ENCODE peak calls at places on chromosomes 5 and 9, in ten cellular contexts. One of them, this sample, is unnamed.

GRCh38 chr5:120749737-120750136 is 285.6 kb downstream of the PRR16 start:
- DNase-seq in activated CD8-positive, alpha-beta T cell treated with anti-CD3 and anti-CD28 coated beads for 36 hours: no peak
- DNase-seq in neuronal stem cell: no peak
- DNase-seq in dermis microvascular lymphatic vessel endothelial cell: no peak
- DNase-seq in AG10803: no peak
- DNase-seq in choroid plexus epithelial cell: no peak
- DNase-seq in activated gamma-delta T cell treated with Interleukin-2 at 50 U/mL for 16 hours: no peak
- DNase-seq in HFF-Myc: no peak
- DNase-seq in NCI-H1105 treated with DMSO at 0.1 percent for 48 hours: no peak
- DNase-seq in germinal center: no peak
- DNase-seq in this sample: no peak

GRCh38 chr5:66807743-66808142 is 211.6 kb downstream of the MAST4 start:
- DNase-seq in activated CD8-positive, alpha-beta T cell treated with anti-CD3 and anti-CD28 coated beads for 36 hours: no peak
- DNase-seq in neuronal stem cell: no peak
- DNase-seq in dermis microvascular lymphatic vessel endothelial cell: peak; percentile 50
- DNase-seq in AG10803: peak; percentile 50
- DNase-seq in choroid plexus epithelial cell: peak; percentile 73
- DNase-seq in activated gamma-delta T cell treated with Interleukin-2 at 50 U/mL for 16 hours: no peak
- DNase-seq in HFF-Myc: peak; percentile 32
- DNase-seq in NCI-H1105 treated with DMSO at 0.1 percent for 48 hours: peak; percentile 13
- DNase-seq in germinal center: no peak
- DNase-seq in this sample: peak; percentile 2

GRCh38 chr9:96209407-96210031 is 92.5 kb downstream of the HSD17B3 start:
- DNase-seq in activated CD8-positive, alpha-beta T cell treated with anti-CD3 and anti-CD28 coated beads for 36 hours: no peak
- DNase-seq in neuronal stem cell: no peak
- DNase-seq in dermis microvascular lymphatic vessel endothelial cell: no peak
- DNase-seq in AG10803: peak; percentile 84
- DNase-seq in choroid plexus epithelial cell: peak; percentile 40
- DNase-seq in activated gamma-delta T cell treated with Interleukin-2 at 50 U/mL for 16 hours: no peak
- DNase-seq in HFF-Myc: no peak
- DNase-seq in NCI-H1105 treated with DMSO at 0.1 percent for 48 hours: no peak
- DNase-seq in germinal center: no peak
- DNase-seq in this sample: peak; percentile 19

GRCh38 chr5:5303242-5303641 is 119.2 kb upstream of the ICE1 start:
- DNase-seq in activated CD8-positive, alpha-beta T cell treated with anti-CD3 and anti-CD28 coated beads for 36 hours: no peak
- DNase-seq in neuronal stem cell: no peak
- DNase-seq in dermis microvascular lymphatic vessel endothelial cell: no peak
- DNase-seq in AG10803: no peak
- DNase-seq in choroid plexus epithelial cell: no peak
- DNase-seq in activated gamma-delta T cell treated with Interleukin-2 at 50 U/mL for 16 hours: no peak
- DNase-seq in HFF-Myc: no peak
- DNase-seq in NCI-H1105 treated with DMSO at 0.1 percent for 48 hours: no peak
- DNase-seq in germinal center: no peak
- DNase-seq in this sample: no peak

GRCh38 chr5:59335544-59335943 is 558.0 kb downstream of the PDE4D start:
- DNase-seq in activated CD8-positive, alpha-beta T cell treated with anti-CD3 and anti-CD28 coated beads for 36 hours: no peak
- DNase-seq in neuronal stem cell: no peak
- DNase-seq in dermis microvascular lymphatic vessel endothelial cell: no peak
- DNase-seq in AG10803: no peak
- DNase-seq in choroid plexus epithelial cell: peak; percentile 54
- DNase-seq in activated gamma-delta T cell treated with Interleukin-2 at 50 U/mL for 16 hours: no peak
- DNase-seq in HFF-Myc: no peak
- DNase-seq in NCI-H1105 treated with DMSO at 0.1 percent for 48 hours: no peak
- DNase-seq in germinal center: no peak
- DNase-seq in this sample: no peak

GRCh38 chr5:8457187-8458037 is 588.5 kb downstream of the MTRR start:
- DNase-seq in activated CD8-positive, alpha-beta T cell treated with anti-CD3 and anti-CD28 coated beads for 36 hours: peak; percentile 85
- DNase-seq in neuronal stem cell: no peak
- DNase-seq in dermis microvascular lymphatic vessel endothelial cell: peak; percentile 78
- DNase-seq in AG10803: peak; percentile 99
- DNase-seq in choroid plexus epithelial cell: peak; percentile 99
- DNase-seq in activated gamma-delta T cell treated with Interleukin-2 at 50 U/mL for 16 hours: peak; percentile 70
- DNase-seq in HFF-Myc: peak; percentile 67
- DNase-seq in NCI-H1105 treated with DMSO at 0.1 percent for 48 hours: peak; percentile 98
- DNase-seq in germinal center: peak; percentile 88
- DNase-seq in this sample: peak; percentile 98

GRCh38 chr9:93675336-93676150 is 99.2 kb downstream of the PHF2 start:
- DNase-seq in activated CD8-positive, alpha-beta T cell treated with anti-CD3 and anti-CD28 coated beads for 36 hours: no peak
- DNase-seq in neuronal stem cell: no peak
- DNase-seq in dermis microvascular lymphatic vessel endothelial cell: no peak
- DNase-seq in AG10803: no peak
- DNase-seq in choroid plexus epithelial cell: no peak
- DNase-seq in activated gamma-delta T cell treated with Interleukin-2 at 50 U/mL for 16 hours: peak; percentile 2
- DNase-seq in HFF-Myc: no peak
- DNase-seq in NCI-H1105 treated with DMSO at 0.1 percent for 48 hours: no peak
- DNase-seq in germinal center: no peak
- DNase-seq in this sample: no peak

GRCh38 chr5:60395712-60396329 is 304.1 kb downstream of the DEPDC1B start:
- DNase-seq in activated CD8-positive, alpha-beta T cell treated with anti-CD3 and anti-CD28 coated beads for 36 hours: no peak
- DNase-seq in neuronal stem cell: no peak
- DNase-seq in dermis microvascular lymphatic vessel endothelial cell: no peak
- DNase-seq in AG10803: no peak
- DNase-seq in choroid plexus epithelial cell: peak; percentile 7
- DNase-seq in activated gamma-delta T cell treated with Interleukin-2 at 50 U/mL for 16 hours: no peak
- DNase-seq in HFF-Myc: no peak
- DNase-seq in NCI-H1105 treated with DMSO at 0.1 percent for 48 hours: no peak
- DNase-seq in germinal center: no peak
- DNase-seq in this sample: no peak

GRCh38 chr9:304106-304505 is 89.4 kb downstream of the DOCK8 start:
- DNase-seq in activated CD8-positive, alpha-beta T cell treated with anti-CD3 and anti-CD28 coated beads for 36 hours: no peak
- DNase-seq in neuronal stem cell: no peak
- DNase-seq in dermis microvascular lymphatic vessel endothelial cell: no peak
- DNase-seq in AG10803: no peak
- DNase-seq in choroid plexus epithelial cell: no peak
- DNase-seq in activated gamma-delta T cell treated with Interleukin-2 at 50 U/mL for 16 hours: no peak
- DNase-seq in HFF-Myc: no peak
- DNase-seq in NCI-H1105 treated with DMSO at 0.1 percent for 48 hours: no peak
- DNase-seq in germinal center: no peak
- DNase-seq in this sample: no peak

GRCh38 chr5:100691545-100691944 is 156.4 kb downstream of the FAM174A start:
- DNase-seq in activated CD8-positive, alpha-beta T cell treated with anti-CD3 and anti-CD28 coated beads for 36 hours: no peak
- DNase-seq in neuronal stem cell: no peak
- DNase-seq in dermis microvascular lymphatic vessel endothelial cell: no peak
- DNase-seq in AG10803: no peak
- DNase-seq in choroid plexus epithelial cell: peak; percentile 79
- DNase-seq in activated gamma-delta T cell treated with Interleukin-2 at 50 U/mL for 16 hours: no peak
- DNase-seq in HFF-Myc: no peak
- DNase-seq in NCI-H1105 treated with DMSO at 0.1 percent for 48 hours: no peak
- DNase-seq in germinal center: no peak
- DNase-seq in this sample: no peak

GRCh38 chr5:107926121-107926520 is 255.4 kb upstream of the EFNA5 start:
- DNase-seq in activated CD8-positive, alpha-beta T cell treated with anti-CD3 and anti-CD28 coated beads for 36 hours: no peak
- DNase-seq in neuronal stem cell: no peak
- DNase-seq in dermis microvascular lymphatic vessel endothelial cell: no peak
- DNase-seq in AG10803: no peak
- DNase-seq in choroid plexus epithelial cell: no peak
- DNase-seq in activated gamma-delta T cell treated with Interleukin-2 at 50 U/mL for 16 hours: no peak
- DNase-seq in HFF-Myc: no peak
- DNase-seq in NCI-H1105 treated with DMSO at 0.1 percent for 48 hours: no peak
- DNase-seq in germinal center: no peak
- DNase-seq in this sample: no peak

GRCh38 chr9:89796606-89797005 is 191.8 kb downstream of the GADD45G start:
- DNase-seq in activated CD8-positive, alpha-beta T cell treated with anti-CD3 and anti-CD28 coated beads for 36 hours: no peak
- DNase-seq in neuronal stem cell: no peak
- DNase-seq in dermis microvascular lymphatic vessel endothelial cell: no peak
- DNase-seq in AG10803: no peak
- DNase-seq in choroid plexus epithelial cell: no peak
- DNase-seq in activated gamma-delta T cell treated with Interleukin-2 at 50 U/mL for 16 hours: no peak
- DNase-seq in HFF-Myc: no peak
- DNase-seq in NCI-H1105 treated with DMSO at 0.1 percent for 48 hours: no peak
- DNase-seq in germinal center: no peak
- DNase-seq in this sample: no peak

GRCh38 chr9:91777437-91777836 is 172.6 kb downstream of the ROR2 start:
- DNase-seq in activated CD8-positive, alpha-beta T cell treated with anti-CD3 and anti-CD28 coated beads for 36 hours: no peak
- DNase-seq in neuronal stem cell: no peak
- DNase-seq in dermis microvascular lymphatic vessel endothelial cell: no peak
- DNase-seq in AG10803: peak; percentile 87
- DNase-seq in choroid plexus epithelial cell: peak; percentile 84
- DNase-seq in activated gamma-delta T cell treated with Interleukin-2 at 50 U/mL for 16 hours: no peak
- DNase-seq in HFF-Myc: no peak
- DNase-seq in NCI-H1105 treated with DMSO at 0.1 percent for 48 hours: no peak
- DNase-seq in germinal center: no peak
- DNase-seq in this sample: no peak

GRCh38 chr9:72524820-72525539 is 3.6 kb downstream of the TMC1 start:
- DNase-seq in activated CD8-positive, alpha-beta T cell treated with anti-CD3 and anti-CD28 coated beads for 36 hours: peak; percentile 60
- DNase-seq in neuronal stem cell: peak; percentile 29
- DNase-seq in dermis microvascular lymphatic vessel endothelial cell: no peak
- DNase-seq in AG10803: peak; percentile 95
- DNase-seq in choroid plexus epithelial cell: peak; percentile 95
- DNase-seq in activated gamma-delta T cell treated with Interleukin-2 at 50 U/mL for 16 hours: no peak
- DNase-seq in HFF-Myc: peak; percentile 98
- DNase-seq in NCI-H1105 treated with DMSO at 0.1 percent for 48 hours: no peak
- DNase-seq in germinal center: no peak
- DNase-seq in this sample: peak; percentile 79

GRCh38 chr5:153827407-153827806 is 211.3 kb downstream of the FAM114A2 start:
- DNase-seq in activated CD8-positive, alpha-beta T cell treated with anti-CD3 and anti-CD28 coated beads for 36 hours: no peak
- DNase-seq in neuronal stem cell: no peak
- DNase-seq in dermis microvascular lymphatic vessel endothelial cell: no peak
- DNase-seq in AG10803: peak; percentile 57
- DNase-seq in choroid plexus epithelial cell: no peak
- DNase-seq in activated gamma-delta T cell treated with Interleukin-2 at 50 U/mL for 16 hours: no peak
- DNase-seq in HFF-Myc: no peak
- DNase-seq in NCI-H1105 treated with DMSO at 0.1 percent for 48 hours: no peak
- DNase-seq in germinal center: no peak
- DNase-seq in this sample: no peak

GRCh38 chr5:161847447-161847846 is 473 bp upstream of the GABRA1 start:
- DNase-seq in activated CD8-positive, alpha-beta T cell treated with anti-CD3 and anti-CD28 coated beads for 36 hours: no peak
- DNase-seq in neuronal stem cell: peak; percentile 1
- DNase-seq in dermis microvascular lymphatic vessel endothelial cell: no peak
- DNase-seq in AG10803: no peak
- DNase-seq in choroid plexus epithelial cell: no peak
- DNase-seq in activated gamma-delta T cell treated with Interleukin-2 at 50 U/mL for 16 hours: no peak
- DNase-seq in HFF-Myc: no peak
- DNase-seq in NCI-H1105 treated with DMSO at 0.1 percent for 48 hours: no peak
- DNase-seq in germinal center: no peak
- DNase-seq in this sample: no peak

GRCh38 chr5:42784132-42784531 is 27.5 kb downstream of the CCDC152 start:
- DNase-seq in activated CD8-positive, alpha-beta T cell treated with anti-CD3 and anti-CD28 coated beads for 36 hours: no peak
- DNase-seq in neuronal stem cell: no peak
- DNase-seq in dermis microvascular lymphatic vessel endothelial cell: no peak
- DNase-seq in AG10803: peak; percentile 5
- DNase-seq in choroid plexus epithelial cell: peak; percentile 5
- DNase-seq in activated gamma-delta T cell treated with Interleukin-2 at 50 U/mL for 16 hours: no peak
- DNase-seq in HFF-Myc: no peak
- DNase-seq in NCI-H1105 treated with DMSO at 0.1 percent for 48 hours: no peak
- DNase-seq in germinal center: no peak
- DNase-seq in this sample: no peak